ENCODE peak calls at places on chromosomes 2 and 18, in four cellular contexts. One of them, this sample, is unnamed.

GRCh38 chr2:172900871-172901270 is 165.2 kb downstream of the RAPGEF4 start:
- DNase-seq in dorsolateral prefrontal cortex: no peak
- DNase-seq in tibial artery: no peak
- DNase-seq in GM12864: no peak
- DNase-seq in this sample: no peak

GRCh38 chr2:239192456-239192855 is 208.4 kb downstream of the HDAC4 start:
- DNase-seq in tibial artery: peak
- DNase-seq in GM12864: no peak
- DNase-seq in dorsolateral prefrontal cortex: no peak
- DNase-seq in this sample: no peak

GRCh38 chr2:13035866-13036265 is 319.1 kb downstream of the TRIB2 start:
- DNase-seq in GM12864: no peak
- DNase-seq in tibial artery: no peak
- DNase-seq in dorsolateral prefrontal cortex: no peak
- DNase-seq in this sample: no peak

GRCh38 chr2:150472122-150472899 is 15.2 kb downstream of the RND3 start:
- DNase-seq in dorsolateral prefrontal cortex: no peak
- DNase-seq in GM12864: no peak
- DNase-seq in tibial artery: peak
- DNase-seq in this sample: no peak

GRCh38 chr2:199273043-199273647 is 184.6 kb downstream of the SATB2 start:
- DNase-seq in GM12864: no peak
- DNase-seq in dorsolateral prefrontal cortex: no peak
- DNase-seq in tibial artery: no peak
- DNase-seq in this sample: no peak

GRCh38 chr2:68344031-68344430 is 21.1 kb upstream of the PLEK start:
- DNase-seq in tibial artery: no peak
- DNase-seq in GM12864: no peak
- DNase-seq in dorsolateral prefrontal cortex: no peak
- DNase-seq in this sample: no peak

GRCh38 chr2:17573085-17573805 is 32.7 kb downstream of the VSNL1 start:
- DNase-seq in tibial artery: no peak
- DNase-seq in dorsolateral prefrontal cortex: no peak
- DNase-seq in GM12864: no peak
- DNase-seq in this sample: no peak

GRCh38 chr2:219542931-219543595 is 546 bp downstream of the CHPF start:
- DNase-seq in dorsolateral prefrontal cortex: peak
- DNase-seq in tibial artery: no peak
- DNase-seq in GM12864: no peak
- DNase-seq in this sample: no peak

GRCh38 chr18:26655010-26655613 is 106.8 kb upstream of the KCTD1 start:
- DNase-seq in GM12864: no peak
- DNase-seq in dorsolateral prefrontal cortex: no peak
- DNase-seq in tibial artery: no peak
- DNase-seq in this sample: no peak

GRCh38 chr2:152098798-152099654 is at the start of gene CACNB4:
- DNase-seq in GM12864: no peak
- DNase-seq in dorsolateral prefrontal cortex: peak
- DNase-seq in tibial artery: peak
- DNase-seq in this sample: no peak

GRCh38 chr18:46411191-46411590 is 245.8 kb downstream of the LOXHD1 start:
- DNase-seq in GM12864: no peak
- DNase-seq in dorsolateral prefrontal cortex: no peak
- DNase-seq in tibial artery: no peak
- DNase-seq in this sample: no peak

GRCh38 chr2:181178823-181179412 is 198.5 kb downstream of the UBE2E3 start:
- DNase-seq in dorsolateral prefrontal cortex: no peak
- DNase-seq in GM12864: no peak
- DNase-seq in tibial artery: no peak
- DNase-seq in this sample: peak

GRCh38 chr2:77522883-77523282 is 707 bp upstream of the LRRTM4 start:
- DNase-seq in GM12864: no peak
- DNase-seq in tibial artery: no peak
- DNase-seq in dorsolateral prefrontal cortex: no peak
- DNase-seq in this sample: no peak

GRCh38 chr2:230849633-230850357 is 14.9 kb upstream of the ITM2C start:
- DNase-seq in tibial artery: no peak
- DNase-seq in GM12864: no peak
- DNase-seq in dorsolateral prefrontal cortex: no peak
- DNase-seq in this sample: no peak

GRCh38 chr18:79599503-79599931 is 80.1 kb upstream of the CTDP1 start:
- DNase-seq in tibial artery: peak
- DNase-seq in dorsolateral prefrontal cortex: no peak
- DNase-seq in GM12864: no peak
- DNase-seq in this sample: no peak

GRCh38 chr2:159155315-159155714 is 131.2 kb downstream of the WDSUB1 start:
- DNase-seq in tibial artery: no peak
- DNase-seq in GM12864: no peak
- DNase-seq in dorsolateral prefrontal cortex: no peak
- DNase-seq in this sample: no peak

GRCh38 chr18:31661965-31662364 is 22.4 kb downstream of the B4GALT6 start:
- DNase-seq in dorsolateral prefrontal cortex: no peak
- DNase-seq in GM12864: no peak
- DNase-seq in tibial artery: no peak
- DNase-seq in this sample: no peak

GRCh38 chr2:80073134-80073561 is 231.4 kb downstream of the LRRTM1 start:
- DNase-seq in tibial artery: no peak
- DNase-seq in GM12864: peak
- DNase-seq in dorsolateral prefrontal cortex: no peak
- DNase-seq in this sample: peak

GRCh38 chr2:197011777-197012641 is 85.5 kb upstream of the PGAP1 start:
- DNase-seq in GM12864: no peak
- DNase-seq in dorsolateral prefrontal cortex: peak
- DNase-seq in tibial artery: no peak
- DNase-seq in this sample: peak

GRCh38 chr18:73991570-73991969 is 156.1 kb downstream of the FBXO15 start:
- DNase-seq in GM12864: no peak
- DNase-seq in dorsolateral prefrontal cortex: no peak
- DNase-seq in tibial artery: no peak
- DNase-seq in this sample: no peak

GRCh38 chr2:191845248-191845715 is 1.6 kb downstream of the CAVIN2 start:
- DNase-seq in tibial artery: no peak
- DNase-seq in dorsolateral prefrontal cortex: no peak
- DNase-seq in GM12864: no peak
- DNase-seq in this sample: no peak

GRCh38 chr2:122319551-122320132 is 564.2 kb downstream of the TSN start:
- DNase-seq in dorsolateral prefrontal cortex: no peak
- DNase-seq in GM12864: no peak
- DNase-seq in tibial artery: no peak
- DNase-seq in this sample: no peak

GRCh38 chr2:68828887-68829708 is 42.1 kb downstream of the BMP10 start:
- DNase-seq in dorsolateral prefrontal cortex: peak
- DNase-seq in GM12864: no peak
- DNase-seq in tibial artery: peak
- DNase-seq in this sample: peak

DNA sequence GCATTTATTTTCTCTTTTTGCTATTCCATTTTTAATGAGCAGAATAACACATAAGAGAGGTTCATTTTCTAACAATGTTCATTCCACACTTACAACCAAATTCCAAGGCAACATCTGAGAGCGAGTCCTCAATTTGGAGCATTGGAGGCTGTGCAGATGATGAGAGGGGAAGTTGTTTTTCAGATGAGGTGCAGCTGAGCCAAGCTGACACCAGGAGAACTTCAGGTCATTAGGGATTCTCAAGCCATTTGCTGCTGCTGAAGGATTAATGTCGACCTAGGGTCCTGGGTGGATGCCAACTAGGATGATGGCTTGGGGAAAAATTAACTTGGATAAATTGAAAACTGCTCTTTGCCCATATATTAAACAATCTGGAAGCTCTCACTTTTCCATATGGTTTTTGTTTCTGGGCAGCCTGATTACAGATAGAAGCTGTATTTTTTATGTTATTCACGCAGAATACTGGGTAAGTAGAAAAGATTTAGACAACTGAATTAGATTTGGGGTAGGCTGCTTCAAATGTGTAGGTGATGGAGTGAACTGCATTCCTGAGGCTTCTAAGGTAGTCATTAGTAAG is 206.4 kb upstream of the SLC39A10 start:
- DNase-seq in dorsolateral prefrontal cortex: no peak
- DNase-seq in tibial artery: no peak
- DNase-seq in GM12864: no peak
- DNase-seq in this sample: no peak
- H3K4me3 ChIP-seq in dorsolateral prefrontal cortex: no peak
- H3K4me3 ChIP-seq in tibial artery: no peak
- H3K4me3 ChIP-seq in GM12864: no peak
- H3K4me3 ChIP-seq in this sample: no peak

DNA sequence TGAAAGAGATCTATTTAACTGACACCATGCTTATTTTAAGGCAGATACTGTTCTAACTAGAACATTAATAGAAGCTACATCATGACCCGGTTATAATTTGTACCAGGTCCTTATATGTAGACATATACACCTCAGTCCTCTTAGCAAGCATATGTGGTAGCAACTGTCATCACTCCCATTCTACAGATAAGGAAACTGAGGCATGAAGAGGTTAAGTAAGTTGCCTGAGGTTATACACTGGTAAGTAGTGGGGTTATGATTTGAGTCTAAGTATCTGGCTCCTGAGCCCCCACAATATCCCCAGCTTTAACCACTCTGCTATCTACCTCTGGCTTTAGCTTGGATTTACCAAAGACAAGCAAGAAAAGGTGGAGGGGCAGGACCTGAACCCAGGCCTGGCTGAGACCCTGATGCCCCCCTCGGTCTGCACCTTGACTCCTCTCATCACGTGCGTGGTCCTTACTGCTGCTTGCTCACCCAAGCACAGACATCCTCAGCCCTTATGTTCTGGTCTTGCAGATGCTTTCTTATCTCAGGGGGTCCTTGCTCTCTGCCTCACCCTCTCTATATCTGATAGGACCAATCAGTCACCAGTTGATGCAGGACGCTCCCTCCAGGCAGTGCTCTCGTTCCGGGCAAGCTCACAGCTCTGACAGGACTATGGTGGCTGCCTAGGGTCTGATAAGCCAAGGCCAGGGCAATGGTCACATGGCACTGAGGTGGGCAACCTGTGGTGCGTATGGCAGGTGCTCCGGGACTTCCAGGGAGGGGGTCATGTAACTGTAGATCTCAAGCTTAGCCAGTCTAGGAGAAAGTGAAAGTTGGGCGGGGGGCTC is 4.0 kb downstream of the DYSF start:
- DNase-seq in dorsolateral prefrontal cortex: no peak
- DNase-seq in tibial artery: no peak
- DNase-seq in GM12864: no peak
- DNase-seq in this sample: no peak
- H3K4me3 ChIP-seq in dorsolateral prefrontal cortex: no peak
- H3K4me3 ChIP-seq in tibial artery: no peak
- H3K4me3 ChIP-seq in GM12864: no peak
- H3K4me3 ChIP-seq in this sample: no peak

DNA sequence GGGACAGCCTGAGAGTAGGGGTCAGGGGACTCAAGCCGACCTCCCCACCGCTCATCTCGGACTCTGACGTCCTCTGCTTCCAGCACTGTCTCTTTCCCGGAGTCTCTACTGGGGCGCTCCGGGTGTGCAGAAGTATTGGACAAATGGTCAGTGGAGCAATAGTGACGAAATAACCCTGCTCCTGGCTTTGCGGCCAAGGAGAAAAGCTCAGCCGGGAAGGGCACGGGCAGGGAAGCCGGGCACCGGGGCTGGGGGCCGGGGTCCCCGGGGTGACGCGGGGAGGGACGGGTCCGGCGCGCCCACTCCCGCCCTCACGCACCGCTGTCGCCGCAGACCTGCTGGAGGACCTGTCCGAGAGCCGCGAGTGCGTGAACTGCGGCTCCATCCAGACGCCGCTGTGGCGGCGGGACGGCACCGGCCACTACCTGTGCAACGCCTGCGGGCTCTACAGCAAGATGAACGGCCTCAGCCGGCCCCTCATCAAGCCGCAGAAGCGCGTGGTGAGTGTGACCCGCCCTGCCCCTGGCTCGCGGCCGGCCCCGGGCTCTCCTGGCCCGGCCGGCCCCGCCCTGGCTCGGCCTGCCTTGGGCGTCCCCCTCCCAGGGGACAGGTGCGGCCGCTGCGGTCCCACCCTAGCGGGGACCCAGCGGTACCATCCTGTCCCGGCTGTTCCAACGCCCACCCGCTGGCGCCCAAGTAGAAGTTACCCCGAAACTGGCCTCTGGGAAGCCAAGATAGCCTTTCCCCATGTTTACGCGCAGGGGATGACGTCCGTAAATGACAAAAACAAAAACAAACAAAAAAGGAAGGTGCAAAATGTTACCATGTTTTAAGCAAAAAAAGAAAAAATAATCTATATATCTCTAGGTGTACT is 7.5 kb downstream of the GATA6 start:
- DNase-seq in dorsolateral prefrontal cortex: no peak
- DNase-seq in GM12864: no peak
- DNase-seq in tibial artery: peak
- DNase-seq in this sample: no peak
- H3K4me3 ChIP-seq in dorsolateral prefrontal cortex: no peak
- H3K4me3 ChIP-seq in GM12864: no peak
- H3K4me3 ChIP-seq in tibial artery: peak
- H3K4me3 ChIP-seq in this sample: no peak

GRCh38 chr2:8836979-8837794 is at the start of gene KIDINS220:
- DNase-seq in GM12864: peak
- DNase-seq in dorsolateral prefrontal cortex: peak
- DNase-seq in tibial artery: peak
- DNase-seq in this sample: peak

GRCh38 chr2:8840475-8841091 is 3.2 kb upstream of the KIDINS220 start:
- DNase-seq in tibial artery: no peak
- DNase-seq in dorsolateral prefrontal cortex: no peak
- DNase-seq in GM12864: no peak
- DNase-seq in this sample: no peak

GRCh38 chr2:8833863-8834262 is 3.5 kb downstream of the KIDINS220 start:
- DNase-seq in GM12864: no peak
- DNase-seq in dorsolateral prefrontal cortex: no peak
- DNase-seq in tibial artery: no peak
- DNase-seq in this sample: no peak

GRCh38 chr2:8839189-8839965 is 2.0 kb upstream of the KIDINS220 start:
- DNase-seq in dorsolateral prefrontal cortex: no peak
- DNase-seq in tibial artery: no peak
- DNase-seq in GM12864: no peak
- DNase-seq in this sample: no peak

DNA sequence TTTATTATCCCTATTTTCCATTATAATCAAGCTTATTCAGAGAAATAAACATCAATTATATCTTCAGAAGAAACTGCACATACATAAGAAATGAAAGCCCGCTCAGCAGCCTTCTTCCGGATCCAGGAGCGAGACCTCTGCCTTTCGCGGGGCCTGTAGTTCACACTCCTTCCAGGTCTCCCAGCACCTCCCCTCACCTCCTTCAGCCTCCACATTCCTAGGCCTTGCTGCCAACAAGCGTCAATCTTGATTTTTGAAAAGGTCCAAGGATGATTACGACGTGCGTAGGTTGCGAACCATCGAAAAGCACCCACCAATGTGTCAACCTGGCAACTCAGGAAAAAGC is 355 bp upstream of the KIDINS220 start:
- DNase-seq in tibial artery: no peak
- DNase-seq in dorsolateral prefrontal cortex: no peak
- DNase-seq in GM12864: no peak
- DNase-seq in this sample: no peak
- H3K4me3 ChIP-seq in tibial artery: peak
- H3K4me3 ChIP-seq in dorsolateral prefrontal cortex: peak
- H3K4me3 ChIP-seq in GM12864: no peak
- H3K4me3 ChIP-seq in this sample: no peak